ENCODE peak calls at places on chromosomes 3 and 15, in nine cellular contexts. D is CD4-positive, CD25-positive, alpha-beta regulatory T cell; E is brain microvascular endothelial cell; L is A549; V is right atrium auricular region; X is bronchial epithelial cell; W is cardiac fibroblast; F is Jurkat, Clone E6-1; T is NT2/D1. I is an unnamed sample.

GRCh38 chr3:191070201-191070600 is 128.8 kb upstream of the OSTN start:
- DNase-seq in D (no peak), E (peak; percentile 85), L (no peak), V (no peak), X (peak; percentile 97), W (peak; percentile 91), F (no peak), T (no peak), I (peak; percentile 73)

GRCh38 chr15:45181491-45182285 is 6.1 kb downstream of the SHF start:
- DNase-seq in D (no peak), E (no peak), L (no peak), V (no peak), X (no peak), W (no peak), F (no peak), T (no peak), I (no peak)

GRCh38 chr15:40871749-40872617 is 2.1 kb downstream of the RHOV start:
- DNase-seq in D (no peak), E (no peak), L (no peak), V (no peak), X (peak; percentile 94), W (no peak), F (no peak), T (no peak), I (no peak)

GRCh38 chr15:101185770-101186169 is 66.1 kb downstream of the CHSY1 start:
- DNase-seq in D (no peak), E (no peak), L (no peak), V (no peak), X (no peak), W (no peak), F (no peak), T (no peak), I (no peak)

GRCh38 chr3:190323241-190323617 is 983 bp upstream of the CLDN1 start:
- DNase-seq in D (no peak), E (no peak), L (no peak), V (no peak), X (peak; percentile 73), W (peak; percentile 41), F (no peak), T (no peak), I (no peak)

GRCh38 chr15:59741274-59741906 is 52.3 kb upstream of the BNIP2 start:
- DNase-seq in D (no peak), E (peak; percentile 4), L (no peak), V (no peak), X (peak; percentile 55), W (peak; percentile 40), F (peak; percentile 32), T (peak; percentile 27), I (no peak)

GRCh38 chr15:64619880-64620839 is 155.2 kb downstream of the RBPMS2 start:
- DNase-seq in D (no peak), E (peak; percentile 54), L (no peak), V (no peak), X (peak; percentile 83), W (peak; percentile 83), F (no peak), T (no peak), I (no peak)

GRCh38 chr15:67084561-67084960 is 19.2 kb downstream of the SMAD3 start:
- DNase-seq in D (no peak), E (no peak), L (no peak), V (no peak), X (no peak), W (no peak), F (no peak), T (no peak), I (no peak)

GRCh38 chr3:148319960-148320359 is 377.7 kb upstream of the AGTR1 start:
- DNase-seq in D (no peak), E (no peak), L (no peak), V (no peak), X (no peak), W (no peak), F (no peak), T (no peak), I (no peak)

GRCh38 chr3:148315756-148316155 is 381.9 kb upstream of the AGTR1 start:
- DNase-seq in D (no peak), E (peak; percentile 13), L (no peak), V (no peak), X (peak; percentile 65), W (peak; percentile 23), F (no peak), T (no peak), I (no peak)

GRCh38 chr3:148318240-148318639 is 379.5 kb upstream of the AGTR1 start:
- DNase-seq in D (no peak), E (no peak), L (no peak), V (no peak), X (no peak), W (peak; percentile 29), F (no peak), T (no peak), I (no peak)

GRCh38 chr3:148319161-148319915 is 378.4 kb upstream of the AGTR1 start:
- DNase-seq in D (no peak), E (peak; percentile 29), L (no peak), V (no peak), X (peak; percentile 88), W (peak; percentile 82), F (peak; percentile 12), T (no peak), I (no peak)
- H3K4me3 ChIP-seq in D (peak overlapping the region; percentile 67), E (peak overlapping the region; percentile 7), L (no peak overlapping the region), V (no peak overlapping the region), X (no peak overlapping the region), W (no peak overlapping the region), F (no peak overlapping the region), T (no peak overlapping the region), I (no peak overlapping the region)

GRCh38 chr3:9703736-9704342 is at the start of gene CPNE9:
- DNase-seq in D (no peak), E (no peak), L (no peak), V (no peak), X (no peak), W (no peak), F (no peak), T (no peak), I (no peak)
- H3K4me3 ChIP-seq in D (no peak within 1 kb of the TSS), E (peak within 1 kb of the TSS; percentile 24), L (peak within 1 kb of the TSS; percentile 52), V (peak within 1 kb of the TSS; percentile 40), X (peak within 1 kb of the TSS; percentile 14), W (peak within 1 kb of the TSS; percentile 27), F (no peak within 1 kb of the TSS), T (peak within 1 kb of the TSS; percentile 46), I (peak within 1 kb of the TSS; percentile 36)

GRCh38 chr3:152404976-152405375 is 136.2 kb downstream of the MBNL1 start:
- DNase-seq in D (no peak), E (no peak), L (no peak), V (no peak), X (no peak), W (no peak), F (no peak), T (no peak), I (no peak)

GRCh38 chr3:152402698-152403456 is 134.1 kb downstream of the MBNL1 start:
- DNase-seq in D (no peak), E (no peak), L (no peak), V (no peak), X (peak; percentile 64), W (peak; percentile 38), F (no peak), T (no peak), I (no peak)

GRCh38 chr3:152400912-152401311 is 132.2 kb downstream of the MBNL1 start:
- DNase-seq in D (no peak), E (peak; percentile 69), L (no peak), V (no peak), X (no peak), W (peak; percentile 77), F (no peak), T (no peak), I (no peak)

GRCh38 chr3:152403632-152404066 is 134.9 kb downstream of the MBNL1 start:
- DNase-seq in D (no peak), E (no peak), L (no peak), V (peak; percentile 93), X (no peak), W (peak; percentile 76), F (no peak), T (no peak), I (no peak)

GRCh38 chr3:152405915-152406802 is 137.4 kb downstream of the MBNL1 start:
- DNase-seq in D (no peak), E (peak; percentile 69), L (no peak), V (no peak), X (peak; percentile 97), W (peak; percentile 96), F (no peak), T (no peak), I (no peak)
- H3K4me3 ChIP-seq in D (peak overlapping the region; percentile 39), E (no peak overlapping the region), L (no peak overlapping the region), V (no peak overlapping the region), X (peak overlapping the region; percentile 26), W (no peak overlapping the region), F (no peak overlapping the region), T (no peak overlapping the region), I (no peak overlapping the region)

GRCh38 chr3:52681610-52682009 is 4.1 kb downstream of the PBRM1 start:
- DNase-seq in D (no peak), E (no peak), L (no peak), V (no peak), X (no peak), W (no peak), F (no peak), T (no peak), I (no peak)
- H3K4me3 ChIP-seq in D (no peak overlapping the region), E (no peak overlapping the region), L (no peak overlapping the region), V (no peak overlapping the region), X (no peak overlapping the region), W (no peak overlapping the region), F (no peak overlapping the region), T (no peak overlapping the region), I (no peak overlapping the region)

DNA sequence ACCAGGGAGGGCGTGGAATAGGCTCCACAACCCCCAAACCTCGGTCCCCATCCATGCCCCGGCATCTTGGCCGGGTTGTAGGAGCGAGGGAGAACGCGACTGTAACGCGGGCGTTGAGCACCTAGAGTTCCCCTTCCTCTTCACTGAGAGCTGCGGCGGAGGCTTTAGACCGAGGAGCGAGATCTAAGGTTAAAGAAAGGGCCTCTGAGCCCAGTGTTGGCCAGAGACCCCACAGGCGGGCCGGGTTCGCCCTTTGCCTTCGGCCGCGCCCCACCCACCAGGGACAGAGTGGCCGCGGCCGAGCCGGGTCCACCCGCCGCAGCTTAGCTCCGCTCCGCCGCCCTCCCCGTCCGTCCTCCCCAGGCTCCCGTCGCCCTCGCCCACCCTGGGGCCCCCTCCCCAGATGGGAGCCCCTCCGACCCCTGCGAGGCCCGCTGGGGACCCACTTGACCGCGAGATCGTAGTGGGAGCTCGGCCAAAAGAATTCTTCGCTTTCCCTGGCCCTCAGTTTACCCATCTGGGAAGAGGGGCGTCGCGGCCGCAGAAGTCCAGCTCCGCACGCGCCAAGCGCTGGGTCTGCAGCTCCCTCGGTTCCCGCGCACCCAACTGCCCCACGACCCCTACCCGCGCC is 425 bp downstream of the ANPEP start:
- DNase-seq in D (no peak), E (no peak), L (no peak), V (no peak), X (no peak), W (no peak), F (no peak), T (no peak), I (no peak)
- H3K4me3 ChIP-seq in D (no peak overlapping the region), E (peak overlapping the region; percentile 74), L (peak overlapping the region; percentile 84), V (peak overlapping the region; percentile 54), X (no peak overlapping the region), W (peak overlapping the region; percentile 95), F (no peak overlapping the region), T (peak overlapping the region; percentile 55), I (peak overlapping the region; percentile 94)